ENCODE peak calls at places on chromosomes 13 and 19, in four cellular contexts. Y is K562, F is HepG2, C is GM12878. M is an unnamed sample.

GRCh38 chr19:45779231-45780145 is 2.8 kb downstream of the DMPK start:
- DNase-seq in Y (peak; percentile 94), F (peak; percentile 63), C (peak; percentile 63), M (peak; percentile 87)

GRCh38 chr19:3107658-3108057 is 13.5 kb downstream of the GNA11 start:
- DNase-seq in Y (no peak), F (no peak), C (no peak), M (no peak)

GRCh38 chr13:66477816-66478215 is 752.3 kb downstream of the PCDH9 start:
- DNase-seq in Y (no peak), F (no peak), C (no peak), M (no peak)

GRCh38 chr13:96762876-96763275 is 231.4 kb downstream of the OXGR1 start:
- DNase-seq in Y (no peak), F (no peak), C (no peak), M (no peak)

GRCh38 chr19:41998246-41999020 is 4.4 kb upstream of the ATP1A3 start:
- DNase-seq in Y (peak; percentile 77), F (peak; percentile 17), C (no peak), M (peak; percentile 16)

GRCh38 chr19:36771275-36772231 is 1.1 kb downstream of the ZNF850 start:
- DNase-seq in Y (peak; percentile 53), F (peak; percentile 85), C (peak; percentile 26), M (no peak)

GRCh38 chr13:106710267-106710666 is 142.3 kb upstream of the ARGLU1 start:
- DNase-seq in Y (no peak), F (no peak), C (no peak), M (no peak)

GRCh38 chr13:73325351-73326214 is 266.8 kb downstream of the KLF5 start:
- DNase-seq in Y (no peak), F (peak; percentile 34), C (no peak), M (no peak)

GRCh38 chr13:107450426-107450825 is 764.9 kb downstream of the LIG4 start:
- DNase-seq in Y (no peak), F (no peak), C (no peak), M (no peak)

GRCh38 chr13:95704510-95704909 is 27.6 kb downstream of the DNAJC3 start:
- DNase-seq in Y (peak; percentile 16), F (no peak), C (no peak), M (no peak)

GRCh38 chr19:4575267-4575793 is 15.8 kb upstream of the SEMA6B start:
- DNase-seq in Y (peak; percentile 74), F (peak; percentile 70), C (no peak), M (no peak)

GRCh38 chr13:34152996-34153395 is 335.0 kb downstream of the RFC3 start:
- DNase-seq in Y (no peak), F (no peak), C (no peak), M (no peak)

GRCh38 chr19:19480688-19481087 is 34.7 kb downstream of the TSSK6 start:
- DNase-seq in Y (no peak), F (no peak), C (peak; percentile 39), M (no peak)

GRCh38 chr13:67221630-67222226 is 8.4 kb downstream of the PCDH9 start:
- DNase-seq in Y (no peak), F (no peak), C (no peak), M (no peak)

GRCh38 chr19:29532956-29533355 is 7.2 kb downstream of the VSTM2B start:
- DNase-seq in Y (no peak), F (no peak), C (no peak), M (no peak)

GRCh38 chr19:10230904-10231623 is at the start of gene S1PR2:
- DNase-seq in Y (peak; percentile 93), F (peak; percentile 36), C (no peak), M (peak; percentile 49)

GRCh38 chr19:42279148-42279901 is 10.3 kb downstream of the CIC start:
- DNase-seq in Y (no peak), F (no peak), C (no peak), M (no peak)

GRCh38 chr19:6164906-6165531 is 29.6 kb downstream of the ACSBG2 start:
- DNase-seq in Y (no peak), F (no peak), C (no peak), M (no peak)

GRCh38 chr19:15562861-15563260 is 52.2 kb upstream of the CYP4F8 start:
- DNase-seq in Y (no peak), F (peak; percentile 68), C (no peak), M (peak; percentile 28)

GRCh38 chr19:22144394-22144793 is 52.4 kb downstream of the ZNF676 start:
- DNase-seq in Y (peak; percentile 9), F (no peak), C (no peak), M (peak; percentile 3)

GRCh38 chr13:99977912-99978780 is 3.4 kb upstream of the ZIC2 start:
- DNase-seq in Y (no peak), F (no peak), C (no peak), M (no peak)
- TF ChIP-seq EZH2 in Y (no peak), F (no peak), C (no peak), M (no peak)

GRCh38 chr13:28566891-28567290 is 72.0 kb upstream of the FLT1 start:
- DNase-seq in Y (no peak), F (no peak), C (no peak), M (no peak)
- TF ChIP-seq ZBTB33 in Y (no peak), F (no peak), C (no peak), M (no peak)

GRCh38 chr19:39607021-39607420 is 4.7 kb downstream of the LGALS13 start:
- DNase-seq in Y (no peak), F (no peak), C (no peak), M (no peak)
- TF ChIP-seq EZH2 in Y (no peak), F (no peak), C (no peak), M (no peak)

GRCh38 chr19:56759531-56759930 is 81.0 kb downstream of the PEG3 start:
- DNase-seq in Y (no peak), F (no peak), C (no peak), M (no peak)

GRCh38 chr19:56760842-56761241 is 79.7 kb downstream of the PEG3 start:
- DNase-seq in Y (no peak), F (no peak), C (no peak), M (no peak)

GRCh38 chr19:56765107-56765506 is 75.4 kb downstream of the PEG3 start:
- DNase-seq in Y (no peak), F (no peak), C (no peak), M (no peak)

GRCh38 chr19:56769650-56770049 is 70.9 kb downstream of the PEG3 start:
- DNase-seq in Y (no peak), F (no peak), C (no peak), M (no peak)

DNA sequence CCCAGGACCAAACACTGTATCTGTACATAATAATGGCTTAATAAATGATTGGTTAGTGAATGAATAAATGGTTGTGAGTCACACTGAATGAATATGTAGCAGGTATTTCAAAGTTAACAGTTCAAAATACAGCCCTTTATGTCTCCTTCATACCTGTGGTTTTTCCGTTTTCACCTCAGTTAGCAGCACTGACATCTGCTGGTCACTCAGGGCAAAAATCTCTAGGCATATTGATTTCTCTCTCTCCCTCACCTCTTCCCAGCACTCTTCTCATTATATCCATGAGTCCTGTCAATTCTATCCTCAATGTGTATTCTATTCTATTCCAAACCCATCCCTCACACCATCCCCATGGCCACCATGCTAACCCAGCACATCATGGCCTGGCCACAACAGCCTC is 76.2 kb downstream of the PEG3 start:
- DNase-seq in Y (no peak), F (peak; percentile 13), C (no peak), M (no peak)
- TF ChIP-seq ZBTB33 in Y (no peak), F (no peak), C (no peak), M (no peak)